ENCODE peak calls at places on chromosomes 7 and 10, in seven cellular contexts. One of them, this sample, is unnamed.

GRCh38 chr10:73649876-73650536 is 5.8 kb downstream of the SYNPO2L start:
- DNase-seq in nephron progenitor cell: no peak
- DNase-seq in fibroblast of the conjunctiva: no peak
- DNase-seq in neural crest cell: no peak
- DNase-seq in B cell: no peak
- DNase-seq in cardiac fibroblast: no peak
- DNase-seq in activated CD4-positive, alpha-beta T cell treated with anti-CD3 and anti-CD28 coated beads, Interleukin-2, amount 10 ng/mL, durations not matched to agents 7 days and 5 days: no peak
- DNase-seq in this sample: no peak

GRCh38 chr7:142856565-142857245 is 1.8 kb downstream of the EPHB6 start:
- DNase-seq in neural crest cell: no peak
- DNase-seq in cardiac fibroblast: no peak
- DNase-seq in B cell: no peak
- DNase-seq in activated CD4-positive, alpha-beta T cell treated with anti-CD3 and anti-CD28 coated beads, Interleukin-2, amount 10 ng/mL, durations not matched to agents 7 days and 5 days: no peak
- DNase-seq in fibroblast of the conjunctiva: no peak
- DNase-seq in nephron progenitor cell: no peak
- DNase-seq in this sample: no peak

GRCh38 chr7:113710310-113711106 is 208.3 kb downstream of the PPP1R3A start:
- DNase-seq in fibroblast of the conjunctiva: peak
- DNase-seq in nephron progenitor cell: peak
- DNase-seq in cardiac fibroblast: peak
- DNase-seq in B cell: peak
- DNase-seq in activated CD4-positive, alpha-beta T cell treated with anti-CD3 and anti-CD28 coated beads, Interleukin-2, amount 10 ng/mL, durations not matched to agents 7 days and 5 days: peak
- DNase-seq in neural crest cell: peak
- DNase-seq in this sample: peak

GRCh38 chr7:82742163-82742562 is 298.6 kb upstream of the CACNA2D1 start:
- DNase-seq in B cell: no peak
- DNase-seq in neural crest cell: no peak
- DNase-seq in activated CD4-positive, alpha-beta T cell treated with anti-CD3 and anti-CD28 coated beads, Interleukin-2, amount 10 ng/mL, durations not matched to agents 7 days and 5 days: no peak
- DNase-seq in cardiac fibroblast: no peak
- DNase-seq in fibroblast of the conjunctiva: no peak
- DNase-seq in nephron progenitor cell: no peak
- DNase-seq in this sample: no peak

GRCh38 chr10:112732277-112732891 is 217.7 kb upstream of the TCF7L2 start:
- DNase-seq in B cell: no peak
- DNase-seq in cardiac fibroblast: peak
- DNase-seq in nephron progenitor cell: no peak
- DNase-seq in neural crest cell: peak
- DNase-seq in fibroblast of the conjunctiva: no peak
- DNase-seq in activated CD4-positive, alpha-beta T cell treated with anti-CD3 and anti-CD28 coated beads, Interleukin-2, amount 10 ng/mL, durations not matched to agents 7 days and 5 days: no peak
- DNase-seq in this sample: peak

GRCh38 chr7:637826-638225 is 88.7 kb upstream of the DNAAF5 start:
- DNase-seq in cardiac fibroblast: no peak
- DNase-seq in nephron progenitor cell: no peak
- DNase-seq in activated CD4-positive, alpha-beta T cell treated with anti-CD3 and anti-CD28 coated beads, Interleukin-2, amount 10 ng/mL, durations not matched to agents 7 days and 5 days: no peak
- DNase-seq in fibroblast of the conjunctiva: no peak
- DNase-seq in B cell: no peak
- DNase-seq in neural crest cell: no peak
- DNase-seq in this sample: no peak

GRCh38 chr7:131555565-131556054 is 818 bp downstream of the PODXL start:
- DNase-seq in cardiac fibroblast: no peak
- DNase-seq in B cell: no peak
- DNase-seq in nephron progenitor cell: peak
- DNase-seq in activated CD4-positive, alpha-beta T cell treated with anti-CD3 and anti-CD28 coated beads, Interleukin-2, amount 10 ng/mL, durations not matched to agents 7 days and 5 days: peak
- DNase-seq in neural crest cell: no peak
- DNase-seq in fibroblast of the conjunctiva: no peak
- DNase-seq in this sample: no peak

GRCh38 chr7:78587443-78588044 is 789.0 kb downstream of the PHTF2 start:
- DNase-seq in neural crest cell: no peak
- DNase-seq in activated CD4-positive, alpha-beta T cell treated with anti-CD3 and anti-CD28 coated beads, Interleukin-2, amount 10 ng/mL, durations not matched to agents 7 days and 5 days: no peak
- DNase-seq in nephron progenitor cell: no peak
- DNase-seq in B cell: no peak
- DNase-seq in fibroblast of the conjunctiva: no peak
- DNase-seq in cardiac fibroblast: peak
- DNase-seq in this sample: peak

GRCh38 chr10:88152720-88153119 is 289.3 kb downstream of the PTEN start:
- DNase-seq in B cell: no peak
- DNase-seq in activated CD4-positive, alpha-beta T cell treated with anti-CD3 and anti-CD28 coated beads, Interleukin-2, amount 10 ng/mL, durations not matched to agents 7 days and 5 days: peak
- DNase-seq in cardiac fibroblast: peak
- DNase-seq in fibroblast of the conjunctiva: peak
- DNase-seq in neural crest cell: no peak
- DNase-seq in nephron progenitor cell: no peak
- DNase-seq in this sample: no peak

GRCh38 chr7:89103564-89103963 is 308.0 kb upstream of the TEX47 start:
- DNase-seq in nephron progenitor cell: no peak
- DNase-seq in neural crest cell: no peak
- DNase-seq in activated CD4-positive, alpha-beta T cell treated with anti-CD3 and anti-CD28 coated beads, Interleukin-2, amount 10 ng/mL, durations not matched to agents 7 days and 5 days: no peak
- DNase-seq in B cell: no peak
- DNase-seq in fibroblast of the conjunctiva: no peak
- DNase-seq in cardiac fibroblast: no peak
- DNase-seq in this sample: no peak

GRCh38 chr10:22518167-22518724 is 172.9 kb downstream of the SPAG6 start:
- DNase-seq in fibroblast of the conjunctiva: no peak
- DNase-seq in neural crest cell: no peak
- DNase-seq in activated CD4-positive, alpha-beta T cell treated with anti-CD3 and anti-CD28 coated beads, Interleukin-2, amount 10 ng/mL, durations not matched to agents 7 days and 5 days: no peak
- DNase-seq in nephron progenitor cell: no peak
- DNase-seq in cardiac fibroblast: no peak
- DNase-seq in B cell: no peak
- DNase-seq in this sample: no peak